ENCODE peak calls at places on chromosome 14, in four cellular contexts. P is aorta, W is Peyer's patch, G is heart right ventricle. A is an unnamed sample.
A peak's percentile ranks its signal among the peaks of the same experiment; 100 is the strongest.

GRCh38 chr14:64826845-64827244 is 52.9 kb downstream of the SPTB start:
- DNase-seq in P (no peak), W (no peak), G (no peak), A (peak; percentile 20)

GRCh38 chr14:33682746-33683145 is 268.1 kb downstream of the EGLN3 start:
- DNase-seq in G (peak; percentile 66), P (peak; percentile 72), W (peak; percentile 43), A (peak; percentile 75)

GRCh38 chr14:68552597-68552996 is 240.3 kb downstream of the ZFP36L1 start:
- DNase-seq in P (no peak), W (peak; percentile 58), G (no peak), A (no peak)

GRCh38 chr14:60758875-60759274 is 24.3 kb downstream of the MNAT1 start:
- DNase-seq in W (no peak), G (no peak), P (no peak), A (no peak)

GRCh38 chr14:90382491-90383125 is 14.2 kb upstream of the CALM1 start:
- DNase-seq in W (peak; percentile 83), G (peak; percentile 73), P (peak; percentile 80), A (peak; percentile 72)

GRCh38 chr14:65696801-65697200 is 284.3 kb downstream of the FUT8 start:
- DNase-seq in G (no peak), P (no peak), W (no peak), A (no peak)

GRCh38 chr14:106691601-106692291 is 1165.4 kb downstream of the TMEM121 start:
- DNase-seq in W (peak; percentile 60), P (peak; percentile 42), G (peak; percentile 5), A (peak; percentile 55)

GRCh38 chr14:64196668-64197411 is 97.3 kb downstream of the ESR2 start:
- DNase-seq in P (peak; percentile 59), W (peak; percentile 54), G (peak; percentile 64), A (peak; percentile 79)

GRCh38 chr14:36676236-36676635 is 14.6 kb downstream of the PAX9 start:
- DNase-seq in W (no peak), P (no peak), G (no peak), A (no peak)

GRCh38 chr14:71089974-71090373 is 182.7 kb downstream of the PCNX1 start:
- DNase-seq in G (no peak), P (no peak), W (no peak), A (no peak)

GRCh38 chr14:101077511-101078074 is 174.1 kb upstream of the RTL1 start:
- DNase-seq in P (no peak), W (peak; percentile 28), G (no peak), A (peak; percentile 44)

GRCh38 chr14:23299558-23299957 is 3.1 kb downstream of the PPP1R3E start:
- DNase-seq in P (no peak), W (peak; percentile 62), G (no peak), A (no peak)

GRCh38 chr14:30333934-30334333 is 225.0 kb upstream of the G2E3 start:
- DNase-seq in P (no peak), W (no peak), G (no peak), A (no peak)

GRCh38 chr14:69318241-69318640 is 58.3 kb downstream of the GALNT16 start:
- DNase-seq in W (peak; percentile 34), P (no peak), G (no peak), A (no peak)

GRCh38 chr14:99602054-99602787 is 1.8 kb downstream of the CCDC85C start:
- DNase-seq in G (peak; percentile 48), P (no peak), W (peak; percentile 86), A (no peak)

GRCh38 chr14:74945261-74945851 is 10.0 kb downstream of the PGF start:
- DNase-seq in P (peak; percentile 58), W (peak; percentile 63), G (no peak), A (no peak)

GRCh38 chr14:74947353-74948227 is 7.8 kb downstream of the PGF start:
- DNase-seq in P (no peak), G (no peak), W (no peak), A (no peak)

GRCh38 chr14:74948228-74949175 is 6.9 kb downstream of the PGF start:
- DNase-seq in G (no peak), P (no peak), W (no peak), A (no peak)

GRCh38 chr14:74946659-74947281 is 8.6 kb downstream of the PGF start:
- DNase-seq in G (no peak), P (peak; percentile 59), W (no peak), A (peak; percentile 75)

GRCh38 chr14:74945852-74946658 is 9.3 kb downstream of the PGF start:
- DNase-seq in G (peak; percentile 83), P (peak; percentile 85), W (peak; percentile 89), A (peak; percentile 91)
- H3K27ac ChIP-seq in G (no peak overlapping the region), P (peak overlapping the region; percentile 19), W (no peak overlapping the region), A (no peak overlapping the region)

DNA sequence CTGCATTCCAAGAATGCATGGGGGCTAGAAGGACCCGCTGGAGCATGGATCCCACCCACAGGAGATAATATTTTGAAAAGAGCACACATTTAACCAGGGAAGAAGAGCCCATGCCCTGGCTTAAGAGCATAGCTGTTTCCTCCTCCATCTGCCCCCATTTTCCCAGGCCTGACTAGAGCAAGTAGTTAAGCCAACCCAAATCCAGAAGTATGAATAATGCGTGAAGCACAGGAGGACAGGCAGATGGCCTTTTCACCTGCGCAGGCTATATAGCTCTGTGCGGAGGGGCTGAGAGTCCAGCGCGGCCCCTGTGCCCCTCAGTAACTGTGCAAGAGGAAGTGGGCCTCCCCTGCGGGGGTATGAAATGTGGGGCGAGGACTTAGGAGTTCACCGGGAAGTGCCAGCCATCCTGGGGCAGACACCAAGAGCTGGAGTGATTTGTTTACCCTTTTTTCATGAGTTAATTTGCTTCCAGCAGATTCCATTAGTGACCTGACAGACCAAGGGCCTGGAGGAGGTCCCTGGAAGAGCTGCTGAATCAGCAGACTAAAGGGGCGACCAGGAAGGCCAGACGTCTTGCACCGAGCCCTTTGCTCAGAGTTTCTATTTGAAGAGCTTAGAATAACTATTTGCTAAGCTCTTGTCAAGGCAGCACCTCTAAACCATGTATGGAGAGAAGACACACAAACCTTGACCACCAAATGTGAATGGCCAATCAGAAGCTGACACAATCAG is 37.2 kb downstream of the DPF3 start:
- DNase-seq in G (no peak), W (no peak), P (no peak), A (no peak)
- H3K27me3 ChIP-seq in G (no peaks in the 10 kb centered on the region), W (no peaks in the 10 kb centered on the region), P (no peaks in the 10 kb centered on the region), A (no peaks in the 10 kb centered on the region)

DNA sequence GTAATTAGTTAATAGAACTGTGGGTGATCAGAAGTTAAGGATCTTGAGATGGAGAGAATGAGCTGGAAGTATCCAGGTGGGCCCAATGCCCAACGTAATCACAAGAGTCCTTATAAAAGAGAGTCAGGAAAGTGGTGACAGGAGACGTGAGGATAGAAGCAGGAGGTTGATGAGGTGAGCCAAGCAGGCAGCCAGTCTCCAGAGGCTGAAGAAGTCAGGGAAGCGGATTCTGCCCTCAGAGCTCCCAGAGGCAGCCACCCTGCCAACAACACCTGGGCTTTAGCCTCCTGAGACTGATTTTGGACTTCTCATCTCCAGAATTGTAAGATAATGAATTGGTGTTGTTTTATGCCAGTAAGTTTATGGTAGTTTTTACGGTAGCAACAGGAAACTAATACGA is 10.1 kb upstream of the SAV1 start:
- DNase-seq in P (no peak), G (no peak), W (no peak), A (no peak)
- H3K27ac ChIP-seq in P (peak overlapping the region; percentile 57), G (no peak overlapping the region), W (no peak overlapping the region), A (no peak overlapping the region)

GRCh38 chr14:104138098-104138890 is at the start of gene KIF26A:
- DNase-seq in G (peak; percentile 54), W (peak; percentile 35), P (peak; percentile 47), A (peak; percentile 80)

GRCh38 chr14:104137297-104138097 is 890 bp upstream of the KIF26A start:
- DNase-seq in W (peak; percentile 73), G (peak; percentile 67), P (peak; percentile 62), A (peak; percentile 90)

GRCh38 chr14:104135121-104135903 is 3.1 kb upstream of the KIF26A start:
- DNase-seq in G (no peak), W (no peak), P (peak; percentile 42), A (peak; percentile 47)

GRCh38 chr14:104135904-104136471 is 2.4 kb upstream of the KIF26A start:
- DNase-seq in P (peak; percentile 37), G (no peak), W (no peak), A (peak; percentile 53)

DNA sequence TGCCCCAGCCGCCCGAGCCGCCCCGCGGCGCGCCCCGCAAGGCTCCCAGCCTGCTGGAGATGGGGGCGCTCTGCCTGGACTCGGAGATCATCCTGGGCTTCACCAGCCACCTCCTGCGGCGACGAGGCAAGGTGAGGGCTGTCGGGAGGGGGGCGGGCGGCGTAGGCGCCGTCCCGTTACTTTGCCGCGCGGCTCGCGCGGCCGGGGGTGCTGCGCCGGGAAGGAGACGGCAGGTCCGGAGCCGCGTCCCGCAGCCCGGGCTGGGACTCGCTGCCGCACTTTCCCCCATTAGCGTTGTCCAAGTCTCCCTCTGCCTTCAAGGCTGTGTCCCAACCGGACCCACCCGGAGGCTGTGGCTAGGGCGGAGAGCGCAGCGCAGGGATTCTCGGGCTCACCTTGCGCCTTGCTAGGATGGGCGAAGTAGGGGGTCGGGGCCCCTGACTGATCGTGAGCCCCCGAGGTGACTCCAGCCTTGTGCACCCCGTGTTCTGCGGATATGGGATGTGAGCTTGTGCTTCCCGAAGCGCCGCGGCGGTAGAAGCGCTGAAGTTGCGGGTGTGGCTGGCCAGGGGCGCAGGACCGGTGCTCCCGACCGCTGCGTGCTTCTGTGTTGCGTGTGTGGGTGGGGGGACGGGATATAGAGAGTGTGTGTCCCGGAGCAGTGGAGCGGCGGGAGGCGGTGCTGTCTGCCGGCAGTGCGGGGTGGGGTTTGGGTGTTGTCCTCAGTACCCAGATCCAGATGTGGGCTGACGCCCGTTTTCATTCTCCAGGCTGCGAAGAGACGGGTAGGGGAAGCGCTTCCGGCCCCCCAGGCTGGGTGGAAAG is 1.7 kb upstream of the KIF26A start:
- DNase-seq in W (peak; percentile 39), P (peak; percentile 34), G (no peak), A (peak; percentile 52)
- H3K27me3 ChIP-seq in W (no peaks in the 10 kb centered on the region), P (no peaks in the 10 kb centered on the region), G (peaks cover 50% of the 10 kb centered on the region), A (no peaks in the 10 kb centered on the region)

GRCh38 chr14:85087201-85087600 is 442.7 kb upstream of the FLRT2 start:
- DNase-seq in W (no peak), G (no peak), P (no peak), A (no peak)
- H3K27ac ChIP-seq in W (no peak overlapping the region), G (no peak overlapping the region), P (no peak overlapping the region), A (no peak overlapping the region)

DNA sequence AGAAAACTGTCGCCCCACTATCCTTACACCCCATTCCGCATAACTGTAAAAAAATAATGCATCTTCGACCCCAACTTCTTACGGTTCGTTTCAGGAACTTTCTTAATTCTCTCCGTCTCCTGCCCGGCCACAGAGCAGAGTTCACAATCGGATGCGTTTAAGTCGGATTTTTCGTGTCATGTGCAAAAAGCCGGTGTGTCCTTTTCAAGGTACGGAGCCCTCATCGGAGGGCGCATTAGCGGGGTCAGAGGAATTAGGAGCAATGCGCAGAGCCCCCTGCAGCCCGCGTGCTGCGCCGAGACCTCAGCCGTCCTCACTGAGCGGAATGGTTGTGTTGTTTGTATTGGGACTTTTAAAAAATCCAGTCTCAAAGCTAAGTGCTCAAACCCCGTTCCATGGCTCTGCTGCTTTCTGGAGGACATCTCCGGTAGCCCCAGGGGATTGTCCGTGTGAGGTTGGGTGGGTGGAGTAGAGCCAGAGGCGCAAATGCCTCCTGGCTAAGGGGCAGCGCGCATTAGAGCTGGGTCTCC is 3.8 kb upstream of the GSC start:
- DNase-seq in P (no peak), G (no peak), W (no peak), A (no peak)
- H3K27me3 ChIP-seq in P (no peaks in the 10 kb centered on the region), G (peaks cover 100% of the 10 kb centered on the region), W (no peaks in the 10 kb centered on the region), A (peaks cover 4% of the 10 kb centered on the region)

GRCh38 chr14:59454131-59454530 is 11.0 kb downstream of the GPR135 start:
- DNase-seq in W (no peak), G (no peak), P (peak; percentile 52), A (peak; percentile 51)
- H3K27ac ChIP-seq in W (no peak overlapping the region), G (no peak overlapping the region), P (peak overlapping the region; percentile 78), A (no peak overlapping the region)

GRCh38 chr14:56808314-56809201 is 1.7 kb downstream of the OTX2 start:
- DNase-seq in W (no peak), P (no peak), G (no peak), A (no peak)
- H3K27me3 ChIP-seq in W (no peaks in the 10 kb centered on the region), P (peaks cover 6% of the 10 kb centered on the region), G (peaks cover 100% of the 10 kb centered on the region), A (peaks cover 6% of the 10 kb centered on the region)